ENCODE peak calls at places on chromosome 12, in eight cellular contexts. One of them, this sample, is unnamed.
A peak's percentile ranks its signal among the peaks of the same experiment; 100 is the strongest.

GRCh38 chr12:16607895-16608294 is 1.9 kb upstream of the LMO3 start:
- DNase-seq in IMR-90: no peak
- DNase-seq in uterus: peak; percentile 35
- DNase-seq in body of pancreas: peak; percentile 59
- DNase-seq in erythroblast: no peak
- DNase-seq in GM12878: no peak
- DNase-seq in GM12892: no peak
- DNase-seq in transverse colon: no peak
- DNase-seq in this sample: no peak

GRCh38 chr12:47458273-47458672 is 247.6 kb downstream of the RPAP3 start:
- DNase-seq in IMR-90: no peak
- DNase-seq in uterus: no peak
- DNase-seq in body of pancreas: peak; percentile 42
- DNase-seq in erythroblast: no peak
- DNase-seq in GM12878: no peak
- DNase-seq in GM12892: no peak
- DNase-seq in transverse colon: no peak
- DNase-seq in this sample: no peak

GRCh38 chr12:50618864-50619609 is 114.3 kb downstream of the DIP2B start:
- DNase-seq in IMR-90: peak; percentile 57
- DNase-seq in uterus: no peak
- DNase-seq in body of pancreas: peak; percentile 13
- DNase-seq in erythroblast: peak; percentile 8
- DNase-seq in GM12878: no peak
- DNase-seq in GM12892: no peak
- DNase-seq in transverse colon: peak; percentile 52
- DNase-seq in this sample: no peak

GRCh38 chr12:76006028-76006916 is 25.3 kb downstream of the PHLDA1 start:
- DNase-seq in IMR-90: no peak
- DNase-seq in uterus: no peak
- DNase-seq in body of pancreas: no peak
- DNase-seq in erythroblast: no peak
- DNase-seq in GM12878: no peak
- DNase-seq in GM12892: no peak
- DNase-seq in transverse colon: no peak
- DNase-seq in this sample: no peak

GRCh38 chr12:127677537-127678131 is 589.3 kb upstream of the TMEM132C start:
- DNase-seq in IMR-90: peak; percentile 70
- DNase-seq in uterus: peak; percentile 43
- DNase-seq in body of pancreas: peak; percentile 69
- DNase-seq in erythroblast: peak; percentile 59
- DNase-seq in GM12878: no peak
- DNase-seq in GM12892: peak; percentile 21
- DNase-seq in transverse colon: peak; percentile 56
- DNase-seq in this sample: peak; percentile 53

GRCh38 chr12:534216-534615 is 74.5 kb downstream of the B4GALNT3 start:
- DNase-seq in IMR-90: no peak
- DNase-seq in uterus: no peak
- DNase-seq in body of pancreas: no peak
- DNase-seq in erythroblast: no peak
- DNase-seq in GM12878: no peak
- DNase-seq in GM12892: no peak
- DNase-seq in transverse colon: no peak
- DNase-seq in this sample: no peak

GRCh38 chr12:50222275-50222783 is 55.2 kb upstream of the CERS5 start:
- DNase-seq in IMR-90: peak; percentile 95
- DNase-seq in uterus: peak; percentile 78
- DNase-seq in body of pancreas: peak; percentile 36
- DNase-seq in erythroblast: peak; percentile 17
- DNase-seq in GM12878: no peak
- DNase-seq in GM12892: no peak
- DNase-seq in transverse colon: peak; percentile 52
- DNase-seq in this sample: peak; percentile 62

GRCh38 chr12:89960011-89960507 is 251.4 kb upstream of the ATP2B1 start:
- DNase-seq in IMR-90: peak; percentile 74
- DNase-seq in uterus: no peak
- DNase-seq in body of pancreas: no peak
- DNase-seq in erythroblast: no peak
- DNase-seq in GM12878: peak; percentile 68
- DNase-seq in GM12892: no peak
- DNase-seq in transverse colon: no peak
- DNase-seq in this sample: no peak

GRCh38 chr12:2016862-2017723 is 12.8 kb upstream of the DCP1B start:
- DNase-seq in IMR-90: no peak
- DNase-seq in uterus: no peak
- DNase-seq in body of pancreas: no peak
- DNase-seq in erythroblast: no peak
- DNase-seq in GM12878: no peak
- DNase-seq in GM12892: no peak
- DNase-seq in transverse colon: no peak
- DNase-seq in this sample: no peak

GRCh38 chr12:4289334-4289878 is 15.8 kb downstream of the CCND2 start:
- DNase-seq in IMR-90: no peak
- DNase-seq in uterus: no peak
- DNase-seq in body of pancreas: no peak
- DNase-seq in erythroblast: no peak
- DNase-seq in GM12878: no peak
- DNase-seq in GM12892: no peak
- DNase-seq in transverse colon: no peak
- DNase-seq in this sample: peak; percentile 22

GRCh38 chr12:96078281-96078761 is 42.9 kb upstream of the LTA4H start:
- DNase-seq in IMR-90: peak; percentile 15
- DNase-seq in uterus: peak; percentile 66
- DNase-seq in body of pancreas: peak; percentile 23
- DNase-seq in erythroblast: no peak
- DNase-seq in GM12878: no peak
- DNase-seq in GM12892: no peak
- DNase-seq in transverse colon: no peak
- DNase-seq in this sample: peak; percentile 74

GRCh38 chr12:52876371-52876770 is 27.6 kb upstream of the KRT78 start:
- DNase-seq in IMR-90: no peak
- DNase-seq in uterus: no peak
- DNase-seq in body of pancreas: peak; percentile 86
- DNase-seq in erythroblast: no peak
- DNase-seq in GM12878: no peak
- DNase-seq in GM12892: no peak
- DNase-seq in transverse colon: peak; percentile 62
- DNase-seq in this sample: no peak

GRCh38 chr12:52874573-52875435 is 26.0 kb upstream of the KRT78 start:
- DNase-seq in IMR-90: no peak
- DNase-seq in uterus: no peak
- DNase-seq in body of pancreas: no peak
- DNase-seq in erythroblast: no peak
- DNase-seq in GM12878: no peak
- DNase-seq in GM12892: no peak
- DNase-seq in transverse colon: no peak
- DNase-seq in this sample: no peak

GRCh38 chr12:52873513-52873831 is 24.7 kb upstream of the KRT78 start:
- DNase-seq in IMR-90: no peak
- DNase-seq in uterus: no peak
- DNase-seq in body of pancreas: peak; percentile 38
- DNase-seq in erythroblast: no peak
- DNase-seq in GM12878: no peak
- DNase-seq in GM12892: no peak
- DNase-seq in transverse colon: no peak
- DNase-seq in this sample: no peak

GRCh38 chr12:52872644-52873384 is 24.0 kb upstream of the KRT78 start:
- DNase-seq in IMR-90: no peak
- DNase-seq in uterus: no peak
- DNase-seq in body of pancreas: no peak
- DNase-seq in erythroblast: no peak
- DNase-seq in GM12878: no peak
- DNase-seq in GM12892: no peak
- DNase-seq in transverse colon: peak; percentile 73
- DNase-seq in this sample: no peak

DNA sequence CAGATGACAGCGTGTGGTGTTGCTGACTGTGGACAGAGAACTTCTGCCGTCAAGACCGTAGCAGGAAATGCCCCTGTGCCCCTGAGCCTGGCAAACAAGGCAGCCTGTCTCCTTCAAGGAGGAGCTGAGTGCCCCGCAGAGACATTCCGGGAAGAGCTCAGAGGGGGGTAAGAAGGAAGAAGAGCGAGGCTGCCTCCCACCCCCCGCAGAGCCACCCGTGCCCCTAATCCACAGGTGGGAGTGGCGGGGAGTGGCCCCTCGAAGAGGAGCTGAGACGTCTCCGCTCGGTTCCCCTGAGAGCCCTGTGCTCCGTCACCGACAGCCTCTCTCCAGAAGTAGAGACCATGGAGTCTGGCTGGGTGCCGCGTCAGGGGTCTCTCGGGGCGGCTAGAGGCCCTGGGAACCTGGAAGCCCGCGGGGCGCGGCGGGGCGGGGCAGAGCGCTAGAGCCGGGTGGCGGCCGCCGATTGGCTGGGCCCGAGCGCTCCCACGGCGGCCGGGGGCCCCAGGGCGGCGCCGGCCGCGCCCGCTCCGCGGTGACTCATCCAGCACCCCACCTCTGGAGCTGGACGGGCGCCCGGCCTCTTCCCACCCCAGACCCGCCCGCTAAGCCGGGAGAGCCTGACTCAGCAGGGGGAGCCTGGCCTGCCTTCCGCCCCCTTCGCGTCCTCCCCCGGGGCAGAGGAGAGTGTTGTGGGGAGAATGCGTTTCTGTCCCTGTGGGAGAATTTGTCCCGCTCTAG is 25.2 kb upstream of the KRT78 start:
- DNase-seq in IMR-90: peak; percentile 89
- DNase-seq in uterus: peak; percentile 92
- DNase-seq in body of pancreas: peak; percentile 91
- DNase-seq in erythroblast: peak; percentile 96
- DNase-seq in GM12878: no peak
- DNase-seq in GM12892: peak; percentile 39
- DNase-seq in transverse colon: peak; percentile 91
- DNase-seq in this sample: peak; percentile 91
- TF ChIP-seq POLR2A in IMR-90: no peak
- TF ChIP-seq POLR2A in uterus: peak; percentile 25
- TF ChIP-seq POLR2A in body of pancreas: peak; percentile 57
- TF ChIP-seq POLR2A in erythroblast: peak; percentile 39
- TF ChIP-seq POLR2A in GM12878: no peak
- TF ChIP-seq POLR2A in GM12892: no peak
- TF ChIP-seq POLR2A in transverse colon: peak; percentile 58
- TF ChIP-seq POLR2A in this sample: no peak

DNA sequence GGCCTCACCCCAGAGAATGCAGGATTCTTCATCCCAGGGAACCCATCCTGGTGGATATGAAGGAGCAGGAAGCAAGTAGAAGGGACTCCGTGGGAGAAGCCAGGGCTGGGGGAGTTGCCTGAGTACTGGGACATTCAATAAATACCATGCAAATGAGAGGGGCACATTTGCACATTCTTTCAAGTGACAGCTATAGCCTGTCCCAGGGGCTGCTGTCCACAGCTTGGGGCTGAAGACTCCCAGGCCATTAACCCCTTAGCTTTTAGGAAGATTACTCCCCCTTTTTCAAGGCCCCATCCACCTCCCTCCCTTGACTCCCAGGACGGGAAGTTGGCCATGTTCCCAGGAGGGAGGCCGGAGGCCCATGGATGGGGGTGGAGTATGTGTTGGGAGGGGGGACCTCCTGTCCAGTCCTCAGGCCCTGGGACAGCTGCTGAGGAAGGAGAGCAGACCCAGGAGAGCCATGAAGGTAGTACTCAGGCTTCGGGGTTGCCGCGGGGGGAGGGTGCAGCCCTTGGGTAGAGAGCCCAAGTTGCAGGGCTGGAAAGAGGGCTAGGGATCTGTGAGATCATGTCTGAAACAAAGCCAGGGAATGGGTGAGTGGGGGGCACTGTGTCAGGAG is 974 bp upstream of the TNS2 start:
- DNase-seq in IMR-90: peak; percentile 62
- DNase-seq in uterus: peak; percentile 82
- DNase-seq in body of pancreas: peak; percentile 70
- DNase-seq in erythroblast: no peak
- DNase-seq in GM12878: no peak
- DNase-seq in GM12892: peak; percentile 2
- DNase-seq in transverse colon: peak; percentile 61
- DNase-seq in this sample: peak; percentile 92
- TF ChIP-seq POLR2A in IMR-90: no peak
- TF ChIP-seq POLR2A in uterus: no peak
- TF ChIP-seq POLR2A in body of pancreas: no peak
- TF ChIP-seq POLR2A in erythroblast: no peak
- TF ChIP-seq POLR2A in GM12878: no peak
- TF ChIP-seq POLR2A in GM12892: no peak
- TF ChIP-seq POLR2A in transverse colon: no peak
- TF ChIP-seq POLR2A in this sample: no peak

GRCh38 chr12:69934011-69934410 is 109.0 kb downstream of the MYRFL start:
- DNase-seq in IMR-90: no peak
- DNase-seq in uterus: no peak
- DNase-seq in body of pancreas: no peak
- DNase-seq in erythroblast: no peak
- DNase-seq in GM12878: no peak
- DNase-seq in GM12892: no peak
- DNase-seq in transverse colon: no peak
- DNase-seq in this sample: no peak

GRCh38 chr12:69932154-69932553 is 107.1 kb downstream of the MYRFL start:
- DNase-seq in IMR-90: no peak
- DNase-seq in uterus: no peak
- DNase-seq in body of pancreas: no peak
- DNase-seq in erythroblast: no peak
- DNase-seq in GM12878: no peak
- DNase-seq in GM12892: no peak
- DNase-seq in transverse colon: no peak
- DNase-seq in this sample: no peak

GRCh38 chr12:69936214-69936731 is 111.2 kb downstream of the MYRFL start:
- DNase-seq in IMR-90: no peak
- DNase-seq in uterus: no peak
- DNase-seq in body of pancreas: no peak
- DNase-seq in erythroblast: no peak
- DNase-seq in GM12878: no peak
- DNase-seq in GM12892: no peak
- DNase-seq in transverse colon: no peak
- DNase-seq in this sample: no peak

GRCh38 chr12:69935651-69936100 is 110.6 kb downstream of the MYRFL start:
- DNase-seq in IMR-90: no peak
- DNase-seq in uterus: no peak
- DNase-seq in body of pancreas: no peak
- DNase-seq in erythroblast: no peak
- DNase-seq in GM12878: no peak
- DNase-seq in GM12892: no peak
- DNase-seq in transverse colon: no peak
- DNase-seq in this sample: no peak

DNA sequence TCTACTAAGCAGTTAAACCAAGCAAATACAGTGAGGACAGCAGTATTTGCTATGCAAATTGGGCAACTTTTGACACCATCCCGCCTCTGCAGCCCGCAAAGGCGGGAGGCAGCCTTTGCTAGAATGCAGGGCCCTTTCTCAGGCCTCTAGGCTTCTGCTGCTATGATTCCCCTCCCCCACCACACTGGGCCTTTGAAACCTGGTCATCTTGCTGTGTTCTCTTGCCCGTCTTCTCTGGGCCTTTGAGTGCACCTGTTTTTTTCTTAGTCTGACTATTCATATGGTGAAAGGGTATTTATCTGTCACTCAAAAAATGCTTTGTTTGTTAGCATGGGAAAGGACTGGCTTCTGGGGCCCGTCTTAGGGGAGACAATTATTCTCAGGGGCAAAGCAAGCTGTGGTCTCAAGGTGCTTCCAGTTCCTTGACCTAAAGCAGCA is 108.1 kb downstream of the MYRFL start:
- DNase-seq in IMR-90: no peak
- DNase-seq in uterus: no peak
- DNase-seq in body of pancreas: no peak
- DNase-seq in erythroblast: no peak
- DNase-seq in GM12878: no peak
- DNase-seq in GM12892: no peak
- DNase-seq in transverse colon: no peak
- DNase-seq in this sample: no peak
- TF ChIP-seq POLR2A in IMR-90: no peak
- TF ChIP-seq POLR2A in uterus: no peak
- TF ChIP-seq POLR2A in body of pancreas: no peak
- TF ChIP-seq POLR2A in erythroblast: no peak
- TF ChIP-seq POLR2A in GM12878: no peak
- TF ChIP-seq POLR2A in GM12892: no peak
- TF ChIP-seq POLR2A in transverse colon: no peak
- TF ChIP-seq POLR2A in this sample: no peak

GRCh38 chr12:53097564-53098353 is at the start of gene IGFBP6:
- DNase-seq in IMR-90: peak; percentile 34
- DNase-seq in uterus: peak; percentile 66
- DNase-seq in body of pancreas: peak; percentile 57
- DNase-seq in erythroblast: no peak
- DNase-seq in GM12878: no peak
- DNase-seq in GM12892: no peak
- DNase-seq in transverse colon: peak; percentile 66
- DNase-seq in this sample: peak; percentile 89
- TF ChIP-seq POLR2A in IMR-90: no peak
- TF ChIP-seq POLR2A in uterus: no peak
- TF ChIP-seq POLR2A in body of pancreas: peak; percentile 33
- TF ChIP-seq POLR2A in erythroblast: no peak
- TF ChIP-seq POLR2A in GM12878: peak; percentile 58
- TF ChIP-seq POLR2A in GM12892: no peak
- TF ChIP-seq POLR2A in transverse colon: no peak
- TF ChIP-seq POLR2A in this sample: peak; percentile 29